ENCODE peak calls at places on chromosomes 5 and 9, in nine cellular contexts. One of them, this sample, is unnamed.

GRCh38 chr9:120714846-120715231 is 569 bp upstream of the MEGF9 start:
- DNase-seq in mucosa of gallbladder: no peak
- DNase-seq in aorta: no peak
- DNase-seq in activated CD4-positive, CD25-positive, alpha-beta regulatory T cell: no peak
- DNase-seq in activated CD4-positive, alpha-beta memory T cell treated with anti-CD3 and anti-CD28 coated beads, Interleukin-2, amount 10 ng/mL, durations not matched to agents 7 days and 5 days: no peak
- DNase-seq in COLO829: no peak
- DNase-seq in Right ventricle myocardium superior: no peak
- DNase-seq in NCI-H2081: no peak
- DNase-seq in bronchial epithelial cell: no peak
- DNase-seq in this sample: no peak

GRCh38 chr9:137606734-137607138 is 1.2 kb downstream of the ARRDC1 start:
- DNase-seq in mucosa of gallbladder: no peak
- DNase-seq in bronchial epithelial cell: no peak
- DNase-seq in activated CD4-positive, CD25-positive, alpha-beta regulatory T cell: no peak
- DNase-seq in aorta: peak; percentile 80
- DNase-seq in NCI-H2081: no peak
- DNase-seq in COLO829: no peak
- DNase-seq in activated CD4-positive, alpha-beta memory T cell treated with anti-CD3 and anti-CD28 coated beads, Interleukin-2, amount 10 ng/mL, durations not matched to agents 7 days and 5 days: no peak
- DNase-seq in Right ventricle myocardium superior: no peak
- DNase-seq in this sample: no peak

GRCh38 chr9:124343533-124344290 is 71.5 kb downstream of the PSMB7 start:
- DNase-seq in activated CD4-positive, CD25-positive, alpha-beta regulatory T cell: no peak
- DNase-seq in activated CD4-positive, alpha-beta memory T cell treated with anti-CD3 and anti-CD28 coated beads, Interleukin-2, amount 10 ng/mL, durations not matched to agents 7 days and 5 days: no peak
- DNase-seq in COLO829: no peak
- DNase-seq in NCI-H2081: no peak
- DNase-seq in Right ventricle myocardium superior: peak; percentile 36
- DNase-seq in bronchial epithelial cell: no peak
- DNase-seq in aorta: peak; percentile 72
- DNase-seq in mucosa of gallbladder: no peak
- DNase-seq in this sample: no peak

GRCh38 chr9:130371196-130371966 is 73.4 kb upstream of the ASS1 start:
- DNase-seq in activated CD4-positive, alpha-beta memory T cell treated with anti-CD3 and anti-CD28 coated beads, Interleukin-2, amount 10 ng/mL, durations not matched to agents 7 days and 5 days: no peak
- DNase-seq in COLO829: no peak
- DNase-seq in NCI-H2081: no peak
- DNase-seq in mucosa of gallbladder: no peak
- DNase-seq in Right ventricle myocardium superior: no peak
- DNase-seq in bronchial epithelial cell: no peak
- DNase-seq in activated CD4-positive, CD25-positive, alpha-beta regulatory T cell: no peak
- DNase-seq in aorta: no peak
- DNase-seq in this sample: no peak

GRCh38 chr5:54655761-54656160 is 138.2 kb downstream of the SNX18 start:
- DNase-seq in aorta: no peak
- DNase-seq in NCI-H2081: no peak
- DNase-seq in COLO829: no peak
- DNase-seq in bronchial epithelial cell: no peak
- DNase-seq in activated CD4-positive, CD25-positive, alpha-beta regulatory T cell: no peak
- DNase-seq in mucosa of gallbladder: no peak
- DNase-seq in activated CD4-positive, alpha-beta memory T cell treated with anti-CD3 and anti-CD28 coated beads, Interleukin-2, amount 10 ng/mL, durations not matched to agents 7 days and 5 days: no peak
- DNase-seq in Right ventricle myocardium superior: no peak
- DNase-seq in this sample: no peak

GRCh38 chr5:66658516-66658915 is 62.3 kb downstream of the MAST4 start:
- DNase-seq in NCI-H2081: no peak
- DNase-seq in mucosa of gallbladder: no peak
- DNase-seq in activated CD4-positive, CD25-positive, alpha-beta regulatory T cell: no peak
- DNase-seq in COLO829: no peak
- DNase-seq in bronchial epithelial cell: no peak
- DNase-seq in Right ventricle myocardium superior: no peak
- DNase-seq in aorta: no peak
- DNase-seq in activated CD4-positive, alpha-beta memory T cell treated with anti-CD3 and anti-CD28 coated beads, Interleukin-2, amount 10 ng/mL, durations not matched to agents 7 days and 5 days: no peak
- DNase-seq in this sample: no peak

GRCh38 chr5:179294891-179295777 is 50.1 kb downstream of the ADAMTS2 start:
- DNase-seq in NCI-H2081: no peak
- DNase-seq in aorta: peak; percentile 83
- DNase-seq in activated CD4-positive, CD25-positive, alpha-beta regulatory T cell: no peak
- DNase-seq in COLO829: no peak
- DNase-seq in activated CD4-positive, alpha-beta memory T cell treated with anti-CD3 and anti-CD28 coated beads, Interleukin-2, amount 10 ng/mL, durations not matched to agents 7 days and 5 days: no peak
- DNase-seq in Right ventricle myocardium superior: peak; percentile 53
- DNase-seq in bronchial epithelial cell: no peak
- DNase-seq in mucosa of gallbladder: no peak
- DNase-seq in this sample: no peak

GRCh38 chr9:32966036-32966435 is 35.4 kb downstream of the APTX start:
- DNase-seq in aorta: no peak
- DNase-seq in activated CD4-positive, CD25-positive, alpha-beta regulatory T cell: no peak
- DNase-seq in mucosa of gallbladder: no peak
- DNase-seq in COLO829: no peak
- DNase-seq in Right ventricle myocardium superior: no peak
- DNase-seq in bronchial epithelial cell: no peak
- DNase-seq in activated CD4-positive, alpha-beta memory T cell treated with anti-CD3 and anti-CD28 coated beads, Interleukin-2, amount 10 ng/mL, durations not matched to agents 7 days and 5 days: no peak
- DNase-seq in NCI-H2081: peak; percentile 34
- DNase-seq in this sample: no peak

GRCh38 chr9:130264414-130265350 is 878 bp upstream of the HMCN2 start:
- DNase-seq in NCI-H2081: no peak
- DNase-seq in activated CD4-positive, CD25-positive, alpha-beta regulatory T cell: no peak
- DNase-seq in activated CD4-positive, alpha-beta memory T cell treated with anti-CD3 and anti-CD28 coated beads, Interleukin-2, amount 10 ng/mL, durations not matched to agents 7 days and 5 days: no peak
- DNase-seq in bronchial epithelial cell: no peak
- DNase-seq in Right ventricle myocardium superior: no peak
- DNase-seq in COLO829: no peak
- DNase-seq in aorta: peak; percentile 54
- DNase-seq in mucosa of gallbladder: no peak
- DNase-seq in this sample: no peak

GRCh38 chr5:126742425-126742824 is 34.5 kb upstream of the LMNB1 start:
- DNase-seq in bronchial epithelial cell: no peak
- DNase-seq in Right ventricle myocardium superior: no peak
- DNase-seq in NCI-H2081: no peak
- DNase-seq in aorta: no peak
- DNase-seq in activated CD4-positive, alpha-beta memory T cell treated with anti-CD3 and anti-CD28 coated beads, Interleukin-2, amount 10 ng/mL, durations not matched to agents 7 days and 5 days: no peak
- DNase-seq in mucosa of gallbladder: no peak
- DNase-seq in COLO829: no peak
- DNase-seq in activated CD4-positive, CD25-positive, alpha-beta regulatory T cell: no peak
- DNase-seq in this sample: no peak

GRCh38 chr5:31036407-31036806 is 157.1 kb upstream of the CDH6 start:
- DNase-seq in NCI-H2081: no peak
- DNase-seq in activated CD4-positive, alpha-beta memory T cell treated with anti-CD3 and anti-CD28 coated beads, Interleukin-2, amount 10 ng/mL, durations not matched to agents 7 days and 5 days: no peak
- DNase-seq in Right ventricle myocardium superior: no peak
- DNase-seq in bronchial epithelial cell: peak; percentile 58
- DNase-seq in activated CD4-positive, CD25-positive, alpha-beta regulatory T cell: no peak
- DNase-seq in COLO829: peak; percentile 1
- DNase-seq in aorta: no peak
- DNase-seq in mucosa of gallbladder: no peak
- DNase-seq in this sample: no peak

GRCh38 chr9:96817973-96818372 is 36.3 kb downstream of the ZNF782 start:
- DNase-seq in bronchial epithelial cell: no peak
- DNase-seq in aorta: no peak
- DNase-seq in COLO829: no peak
- DNase-seq in mucosa of gallbladder: no peak
- DNase-seq in activated CD4-positive, alpha-beta memory T cell treated with anti-CD3 and anti-CD28 coated beads, Interleukin-2, amount 10 ng/mL, durations not matched to agents 7 days and 5 days: no peak
- DNase-seq in activated CD4-positive, CD25-positive, alpha-beta regulatory T cell: no peak
- DNase-seq in Right ventricle myocardium superior: no peak
- DNase-seq in NCI-H2081: no peak
- DNase-seq in this sample: no peak

GRCh38 chr5:33488558-33489355 is 48.0 kb downstream of the TARS1 start:
- DNase-seq in bronchial epithelial cell: no peak
- DNase-seq in NCI-H2081: no peak
- DNase-seq in aorta: no peak
- DNase-seq in activated CD4-positive, alpha-beta memory T cell treated with anti-CD3 and anti-CD28 coated beads, Interleukin-2, amount 10 ng/mL, durations not matched to agents 7 days and 5 days: no peak
- DNase-seq in Right ventricle myocardium superior: no peak
- DNase-seq in mucosa of gallbladder: no peak
- DNase-seq in COLO829: no peak
- DNase-seq in activated CD4-positive, CD25-positive, alpha-beta regulatory T cell: no peak
- DNase-seq in this sample: peak; percentile 33

GRCh38 chr9:73026375-73026774 is 73.5 kb upstream of the ALDH1A1 start:
- DNase-seq in mucosa of gallbladder: no peak
- DNase-seq in NCI-H2081: no peak
- DNase-seq in COLO829: no peak
- DNase-seq in bronchial epithelial cell: no peak
- DNase-seq in activated CD4-positive, CD25-positive, alpha-beta regulatory T cell: no peak
- DNase-seq in aorta: no peak
- DNase-seq in Right ventricle myocardium superior: no peak
- DNase-seq in activated CD4-positive, alpha-beta memory T cell treated with anti-CD3 and anti-CD28 coated beads, Interleukin-2, amount 10 ng/mL, durations not matched to agents 7 days and 5 days: no peak
- DNase-seq in this sample: no peak

GRCh38 chr9:128705051-128705965 is 3.0 kb downstream of the PKN3 start:
- DNase-seq in aorta: peak; percentile 64
- DNase-seq in mucosa of gallbladder: no peak
- DNase-seq in activated CD4-positive, alpha-beta memory T cell treated with anti-CD3 and anti-CD28 coated beads, Interleukin-2, amount 10 ng/mL, durations not matched to agents 7 days and 5 days: no peak
- DNase-seq in COLO829: no peak
- DNase-seq in bronchial epithelial cell: no peak
- DNase-seq in activated CD4-positive, CD25-positive, alpha-beta regulatory T cell: no peak
- DNase-seq in Right ventricle myocardium superior: peak; percentile 34
- DNase-seq in NCI-H2081: no peak
- DNase-seq in this sample: no peak

GRCh38 chr9:122446819-122447484 is 30.8 kb downstream of the OR1J1 start:
- DNase-seq in NCI-H2081: no peak
- DNase-seq in COLO829: no peak
- DNase-seq in aorta: no peak
- DNase-seq in activated CD4-positive, CD25-positive, alpha-beta regulatory T cell: no peak
- DNase-seq in Right ventricle myocardium superior: no peak
- DNase-seq in activated CD4-positive, alpha-beta memory T cell treated with anti-CD3 and anti-CD28 coated beads, Interleukin-2, amount 10 ng/mL, durations not matched to agents 7 days and 5 days: no peak
- DNase-seq in bronchial epithelial cell: no peak
- DNase-seq in mucosa of gallbladder: no peak
- DNase-seq in this sample: no peak

GRCh38 chr9:122071716-122072115 is 21.4 kb downstream of the TTLL11 start:
- DNase-seq in aorta: no peak
- DNase-seq in bronchial epithelial cell: no peak
- DNase-seq in COLO829: no peak
- DNase-seq in activated CD4-positive, CD25-positive, alpha-beta regulatory T cell: no peak
- DNase-seq in mucosa of gallbladder: no peak
- DNase-seq in NCI-H2081: no peak
- DNase-seq in Right ventricle myocardium superior: no peak
- DNase-seq in activated CD4-positive, alpha-beta memory T cell treated with anti-CD3 and anti-CD28 coated beads, Interleukin-2, amount 10 ng/mL, durations not matched to agents 7 days and 5 days: no peak
- DNase-seq in this sample: no peak

GRCh38 chr9:38023661-38024035 is 45.4 kb downstream of the SHB start:
- DNase-seq in activated CD4-positive, alpha-beta memory T cell treated with anti-CD3 and anti-CD28 coated beads, Interleukin-2, amount 10 ng/mL, durations not matched to agents 7 days and 5 days: no peak
- DNase-seq in aorta: no peak
- DNase-seq in mucosa of gallbladder: no peak
- DNase-seq in COLO829: no peak
- DNase-seq in Right ventricle myocardium superior: no peak
- DNase-seq in activated CD4-positive, CD25-positive, alpha-beta regulatory T cell: no peak
- DNase-seq in NCI-H2081: peak; percentile 34
- DNase-seq in bronchial epithelial cell: no peak
- DNase-seq in this sample: no peak

GRCh38 chr9:76996700-76997099 is 22.8 kb upstream of the FOXB2 start:
- DNase-seq in bronchial epithelial cell: no peak
- DNase-seq in COLO829: no peak
- DNase-seq in Right ventricle myocardium superior: peak; percentile 77
- DNase-seq in NCI-H2081: no peak
- DNase-seq in activated CD4-positive, alpha-beta memory T cell treated with anti-CD3 and anti-CD28 coated beads, Interleukin-2, amount 10 ng/mL, durations not matched to agents 7 days and 5 days: no peak
- DNase-seq in mucosa of gallbladder: peak; percentile 31
- DNase-seq in aorta: peak; percentile 88
- DNase-seq in activated CD4-positive, CD25-positive, alpha-beta regulatory T cell: no peak
- DNase-seq in this sample: peak; percentile 77

GRCh38 chr5:100777680-100778281 is 125.3 kb downstream of the ST8SIA4 start:
- DNase-seq in aorta: no peak
- DNase-seq in activated CD4-positive, alpha-beta memory T cell treated with anti-CD3 and anti-CD28 coated beads, Interleukin-2, amount 10 ng/mL, durations not matched to agents 7 days and 5 days: no peak
- DNase-seq in Right ventricle myocardium superior: no peak
- DNase-seq in NCI-H2081: no peak
- DNase-seq in activated CD4-positive, CD25-positive, alpha-beta regulatory T cell: no peak
- DNase-seq in bronchial epithelial cell: peak; percentile 80
- DNase-seq in mucosa of gallbladder: peak; percentile 38
- DNase-seq in COLO829: peak; percentile 38
- DNase-seq in this sample: peak; percentile 10

GRCh38 chr5:164617290-164617689 is 1111.9 kb downstream of the MAT2B start:
- DNase-seq in NCI-H2081: no peak
- DNase-seq in mucosa of gallbladder: no peak
- DNase-seq in bronchial epithelial cell: no peak
- DNase-seq in COLO829: no peak
- DNase-seq in activated CD4-positive, alpha-beta memory T cell treated with anti-CD3 and anti-CD28 coated beads, Interleukin-2, amount 10 ng/mL, durations not matched to agents 7 days and 5 days: no peak
- DNase-seq in Right ventricle myocardium superior: no peak
- DNase-seq in activated CD4-positive, CD25-positive, alpha-beta regulatory T cell: no peak
- DNase-seq in aorta: no peak
- DNase-seq in this sample: no peak

GRCh38 chr5:149823350-149823749 is 93.2 kb downstream of the PPARGC1B start:
- DNase-seq in COLO829: no peak
- DNase-seq in NCI-H2081: no peak
- DNase-seq in aorta: no peak
- DNase-seq in activated CD4-positive, alpha-beta memory T cell treated with anti-CD3 and anti-CD28 coated beads, Interleukin-2, amount 10 ng/mL, durations not matched to agents 7 days and 5 days: no peak
- DNase-seq in mucosa of gallbladder: no peak
- DNase-seq in Right ventricle myocardium superior: no peak
- DNase-seq in bronchial epithelial cell: no peak
- DNase-seq in activated CD4-positive, CD25-positive, alpha-beta regulatory T cell: no peak
- DNase-seq in this sample: no peak

GRCh38 chr5:18314192-18314778 is 680.0 kb downstream of the TAF11L14 start:
- DNase-seq in activated CD4-positive, CD25-positive, alpha-beta regulatory T cell: no peak
- DNase-seq in mucosa of gallbladder: no peak
- DNase-seq in NCI-H2081: peak; percentile 58
- DNase-seq in Right ventricle myocardium superior: no peak
- DNase-seq in bronchial epithelial cell: no peak
- DNase-seq in activated CD4-positive, alpha-beta memory T cell treated with anti-CD3 and anti-CD28 coated beads, Interleukin-2, amount 10 ng/mL, durations not matched to agents 7 days and 5 days: no peak
- DNase-seq in aorta: no peak
- DNase-seq in COLO829: peak; percentile 7
- DNase-seq in this sample: peak; percentile 61

GRCh38 chr9:134188421-134189166 is 24.2 kb upstream of the RNU6ATAC start:
- DNase-seq in Right ventricle myocardium superior: peak; percentile 53
- DNase-seq in NCI-H2081: no peak
- DNase-seq in mucosa of gallbladder: no peak
- DNase-seq in COLO829: no peak
- DNase-seq in aorta: peak; percentile 80
- DNase-seq in activated CD4-positive, alpha-beta memory T cell treated with anti-CD3 and anti-CD28 coated beads, Interleukin-2, amount 10 ng/mL, durations not matched to agents 7 days and 5 days: no peak
- DNase-seq in bronchial epithelial cell: no peak
- DNase-seq in activated CD4-positive, CD25-positive, alpha-beta regulatory T cell: no peak
- DNase-seq in this sample: no peak

GRCh38 chr5:120503311-120503710 is 39.2 kb downstream of the PRR16 start:
- DNase-seq in aorta: no peak
- DNase-seq in NCI-H2081: no peak
- DNase-seq in activated CD4-positive, alpha-beta memory T cell treated with anti-CD3 and anti-CD28 coated beads, Interleukin-2, amount 10 ng/mL, durations not matched to agents 7 days and 5 days: no peak
- DNase-seq in Right ventricle myocardium superior: no peak
- DNase-seq in mucosa of gallbladder: no peak
- DNase-seq in bronchial epithelial cell: no peak
- DNase-seq in activated CD4-positive, CD25-positive, alpha-beta regulatory T cell: no peak
- DNase-seq in COLO829: no peak
- DNase-seq in this sample: no peak

GRCh38 chr5:63401434-63402046 is 560.7 kb downstream of the HTR1A start:
- DNase-seq in NCI-H2081: peak; percentile 39
- DNase-seq in mucosa of gallbladder: peak; percentile 41
- DNase-seq in COLO829: peak; percentile 10
- DNase-seq in activated CD4-positive, CD25-positive, alpha-beta regulatory T cell: no peak
- DNase-seq in aorta: peak; percentile 79
- DNase-seq in bronchial epithelial cell: peak; percentile 52
- DNase-seq in Right ventricle myocardium superior: peak; percentile 47
- DNase-seq in activated CD4-positive, alpha-beta memory T cell treated with anti-CD3 and anti-CD28 coated beads, Interleukin-2, amount 10 ng/mL, durations not matched to agents 7 days and 5 days: peak; percentile 26
- DNase-seq in this sample: peak; percentile 75

GRCh38 chr5:131416729-131417128 is 152.9 kb downstream of the CDC42SE2 start:
- DNase-seq in activated CD4-positive, CD25-positive, alpha-beta regulatory T cell: no peak
- DNase-seq in Right ventricle myocardium superior: no peak
- DNase-seq in aorta: no peak
- DNase-seq in mucosa of gallbladder: no peak
- DNase-seq in bronchial epithelial cell: no peak
- DNase-seq in COLO829: no peak
- DNase-seq in NCI-H2081: no peak
- DNase-seq in activated CD4-positive, alpha-beta memory T cell treated with anti-CD3 and anti-CD28 coated beads, Interleukin-2, amount 10 ng/mL, durations not matched to agents 7 days and 5 days: no peak
- DNase-seq in this sample: no peak

GRCh38 chr5:45694255-45694834 is 1.8 kb downstream of the HCN1 start:
- DNase-seq in bronchial epithelial cell: no peak
- DNase-seq in aorta: no peak
- DNase-seq in COLO829: no peak
- DNase-seq in mucosa of gallbladder: no peak
- DNase-seq in NCI-H2081: no peak
- DNase-seq in activated CD4-positive, CD25-positive, alpha-beta regulatory T cell: no peak
- DNase-seq in Right ventricle myocardium superior: no peak
- DNase-seq in activated CD4-positive, alpha-beta memory T cell treated with anti-CD3 and anti-CD28 coated beads, Interleukin-2, amount 10 ng/mL, durations not matched to agents 7 days and 5 days: no peak
- DNase-seq in this sample: peak; percentile 39

GRCh38 chr5:160774646-160775313 is 77.2 kb downstream of the ATP10B start:
- DNase-seq in activated CD4-positive, alpha-beta memory T cell treated with anti-CD3 and anti-CD28 coated beads, Interleukin-2, amount 10 ng/mL, durations not matched to agents 7 days and 5 days: no peak
- DNase-seq in aorta: no peak
- DNase-seq in NCI-H2081: peak; percentile 9
- DNase-seq in bronchial epithelial cell: no peak
- DNase-seq in COLO829: no peak
- DNase-seq in activated CD4-positive, CD25-positive, alpha-beta regulatory T cell: no peak
- DNase-seq in mucosa of gallbladder: no peak
- DNase-seq in Right ventricle myocardium superior: no peak
- DNase-seq in this sample: no peak

This sample was measured in SK-MEL-5.